ENCODE peak calls at places on chromosomes 4 and X, in nine cellular contexts. Z, I, R, N, F, D, X, P and Q are unnamed samples.

GRCh38 chrX:48509245-48509590 is 426 bp downstream of the PORCN start:
- DNase-seq in N (no peak), I (no peak), D (no peak), Z (no peak), F (no peak), R (no peak), X (no peak), P (no peak), Q (no peak)

GRCh38 chr4:7845493-7846124 is 94.1 kb downstream of the AFAP1 start:
- DNase-seq in X (no peak), Z (no peak), R (no peak), P (no peak), N (no peak), F (peak), D (no peak), I (no peak), Q (no peak)

GRCh38 chr4:56626963-56627362 is 54.1 kb downstream of the HOPX start:
- DNase-seq in D (no peak), R (no peak), Z (no peak), N (no peak), X (no peak), P (no peak), F (no peak), I (no peak), Q (no peak)

GRCh38 chrX:132837126-132837525 is 121.3 kb downstream of the HS6ST2 start:
- DNase-seq in N (peak), D (no peak), P (no peak), Z (peak), F (peak), R (no peak), I (no peak), X (peak), Q (peak)

GRCh38 chr4:8920969-8921368 is 49.3 kb upstream of the HMX1 start:
- DNase-seq in X (no peak), N (no peak), R (no peak), I (no peak), Z (no peak), D (peak), P (no peak), F (no peak), Q (no peak)

GRCh38 chr4:105991726-105992125 is 96.5 kb downstream of the NPNT start:
- DNase-seq in F (no peak), D (no peak), X (no peak), P (no peak), N (no peak), Z (no peak), I (no peak), R (no peak), Q (no peak)

GRCh38 chrX:18348047-18348446 is 6.4 kb downstream of the SCML2 start:
- DNase-seq in N (no peak), X (no peak), R (no peak), I (no peak), F (no peak), Z (peak), P (peak), D (no peak), Q (no peak)

GRCh38 chr4:6724461-6725111 is 8.6 kb downstream of the BLOC1S4 start:
- DNase-seq in P (peak), N (no peak), X (peak), R (no peak), Z (peak), I (no peak), D (no peak), F (peak), Q (peak)

GRCh38 chr4:48979897-48980579 is 6.0 kb upstream of the CWH43 start:
- DNase-seq in X (no peak), I (no peak), N (no peak), Z (no peak), R (no peak), D (no peak), F (no peak), P (no peak), Q (no peak)

GRCh38 chrX:40207626-40208025 is 109.9 kb upstream of the BCOR start:
- DNase-seq in I (peak), P (peak), N (no peak), Z (peak), F (no peak), D (no peak), X (peak), R (no peak), Q (no peak)

GRCh38 chrX:8784162-8784561 is 17.0 kb downstream of the FAM9A start:
- DNase-seq in F (no peak), Z (no peak), I (no peak), N (no peak), R (no peak), P (no peak), D (no peak), X (no peak), Q (no peak)

GRCh38 chrX:111039606-111040005 is 56.4 kb upstream of the PAK3 start:
- DNase-seq in N (no peak), X (no peak), I (no peak), R (no peak), F (peak), Z (no peak), D (no peak), P (no peak), Q (no peak)

GRCh38 chr4:1563768-1564485 is 120.2 kb downstream of the FAM53A start:
- DNase-seq in D (no peak), N (no peak), P (no peak), F (no peak), I (no peak), Z (no peak), R (no peak), X (no peak), Q (no peak)

GRCh38 chr4:108426493-108426892 is 193.9 kb upstream of the RPL34 start:
- DNase-seq in D (no peak), Z (peak), N (no peak), X (peak), I (no peak), F (peak), P (peak), R (no peak), Q (no peak)

GRCh38 chrX:144275403-144275802 is 391.5 kb downstream of the UBE2NL start:
- DNase-seq in Z (no peak), I (no peak), P (no peak), D (no peak), R (no peak), N (peak), F (no peak), X (no peak), Q (no peak)

GRCh38 chrX:87338510-87338909 is 179.1 kb upstream of the KLHL4 start:
- DNase-seq in Z (no peak), D (no peak), I (no peak), X (no peak), R (no peak), N (no peak), F (peak), P (no peak), Q (peak)

GRCh38 chr4:92381640-92382039 is 77.9 kb downstream of the GRID2 start:
- DNase-seq in Z (no peak), P (no peak), I (no peak), F (peak), R (no peak), D (no peak), N (no peak), X (no peak), Q (no peak)

GRCh38 chrX:13188731-13189309 is 131.0 kb downstream of the ATXN3L start:
- DNase-seq in Z (no peak), F (no peak), N (no peak), I (no peak), X (no peak), D (no peak), R (no peak), P (no peak), Q (no peak)

GRCh38 chr4:173074501-173074946 is 94.1 kb upstream of the GALNT7 start:
- DNase-seq in F (peak), P (peak), Z (peak), I (no peak), N (peak), D (no peak), R (no peak), X (peak), Q (peak)

GRCh38 chr4:71052716-71053115 is 59.3 kb downstream of the DCK start:
- DNase-seq in P (no peak), D (no peak), X (no peak), N (no peak), I (no peak), F (no peak), Z (no peak), R (no peak), Q (no peak)

GRCh38 chr4:67871867-67872266 is 11.9 kb downstream of the TMPRSS11D start:
- DNase-seq in Z (peak), F (peak), N (no peak), X (peak), I (peak), P (peak), D (no peak), R (no peak), Q (peak)